ENCODE peak calls at places on chromosomes 4 and X, in eight cellular contexts. M is ascending aorta, E is endothelial cell of umbilical vein, H is heart left ventricle, Y is uterus, L is testis, V is suprapubic skin, P is body of pancreas. T is an unnamed sample. For H3K4me1, the result is how much of the 10 kb centered on the place peaks cover.

GRCh38 chrX:12997898-12998687 is 23.2 kb downstream of the TMSB4X start:
- DNase-seq in M (no peak), E (peak), H (no peak), Y (no peak), L (peak), V (no peak), P (peak), T (no peak)

GRCh38 chr4:18014269-18014668 is 7.3 kb downstream of the LCORL start:
- DNase-seq in M (no peak), E (no peak), H (no peak), Y (no peak), L (no peak), V (no peak), P (no peak), T (no peak)

GRCh38 chr4:186144180-186144579 is 39.7 kb downstream of the FAM149A start:
- DNase-seq in M (no peak), E (peak), H (no peak), Y (peak), L (peak), V (no peak), P (peak), T (no peak)

GRCh38 chr4:53346920-53347852 is 18.7 kb downstream of the SCFD2 start:
- DNase-seq in M (no peak), E (peak), H (peak), Y (no peak), L (no peak), V (no peak), P (no peak), T (no peak)

GRCh38 chr4:170001688-170002267 is 24.4 kb downstream of the MFAP3L start:
- DNase-seq in M (no peak), E (no peak), H (no peak), Y (no peak), L (no peak), V (no peak), P (no peak), T (no peak)

GRCh38 chrX:123489011-123489410 is 243.8 kb downstream of the THOC2 start:
- DNase-seq in M (no peak), E (no peak), H (no peak), Y (no peak), L (no peak), V (no peak), P (no peak), T (no peak)

GRCh38 chrX:129721870-129722269 is 16.9 kb upstream of the XPNPEP2 start:
- DNase-seq in M (no peak), E (peak), H (no peak), Y (no peak), L (no peak), V (no peak), P (no peak), T (no peak)

GRCh38 chrX:16934212-16934611 is 12.2 kb upstream of the REPS2 start:
- DNase-seq in M (no peak), E (no peak), H (no peak), Y (no peak), L (no peak), V (no peak), P (no peak), T (no peak)

GRCh38 chr4:14110407-14110806 is 482.9 kb upstream of the BOD1L1 start:
- DNase-seq in M (no peak), E (no peak), H (no peak), Y (no peak), L (no peak), V (no peak), P (no peak), T (no peak)

GRCh38 chrX:67604979-67605703 is 61.3 kb downstream of the AR start:
- DNase-seq in M (no peak), E (peak), H (no peak), Y (no peak), L (no peak), V (no peak), P (no peak), T (no peak)

GRCh38 chr4:26088433-26088928 is 174.5 kb downstream of the SMIM20 start:
- DNase-seq in M (no peak), E (no peak), H (no peak), Y (no peak), L (no peak), V (no peak), P (no peak), T (no peak)

GRCh38 chrX:10841579-10841978 is 221.2 kb upstream of the MID1 start:
- DNase-seq in M (no peak), E (no peak), H (no peak), Y (no peak), L (no peak), V (no peak), P (no peak), T (no peak)

GRCh38 chr4:8287606-8288280 is 18.2 kb downstream of the HTRA3 start:
- DNase-seq in M (no peak), E (no peak), H (no peak), Y (no peak), L (no peak), V (no peak), P (no peak), T (no peak)

GRCh38 chrX:112081781-112082482 is 644 bp downstream of the TRPC5 start:
- DNase-seq in M (no peak), E (no peak), H (no peak), Y (no peak), L (no peak), V (no peak), P (no peak), T (no peak)

GRCh38 chr4:80362578-80363181 is 27.1 kb downstream of the CFAP299 start:
- DNase-seq in M (no peak), E (peak), H (no peak), Y (no peak), L (peak), V (no peak), P (no peak), T (no peak)

GRCh38 chr4:81069706-81070331 is 39.3 kb downstream of the BMP3 start:
- DNase-seq in M (peak), E (peak), H (peak), Y (peak), L (peak), V (peak), P (peak), T (no peak)

GRCh38 chrX:31893525-31893924 is 821.7 kb upstream of the FTHL17 start:
- DNase-seq in M (no peak), E (no peak), H (no peak), Y (no peak), L (no peak), V (no peak), P (no peak), T (no peak)

GRCh38 chrX:47384502-47384901 is 14.1 kb downstream of the ZNF157 start:
- DNase-seq in M (peak), E (peak), H (peak), Y (peak), L (peak), V (no peak), P (peak), T (no peak)

GRCh38 chr4:37890501-37891220 is at the start of gene TBC1D1:
- DNase-seq in M (peak), E (no peak), H (peak), Y (peak), L (peak), V (peak), P (peak), T (peak)

GRCh38 chrX:56788717-56789122 is 59.7 kb downstream of the NBDY start:
- DNase-seq in M (peak), E (no peak), H (no peak), Y (peak), L (peak), V (peak), P (peak), T (no peak)

GRCh38 chrX:148322906-148323305 is 177.5 kb upstream of the AFF2 start:
- DNase-seq in M (no peak), E (no peak), H (no peak), Y (no peak), L (no peak), V (no peak), P (no peak), T (no peak)

GRCh38 chr4:1463088-1463926 is 57.1 kb upstream of the NKX1-1 start:
- DNase-seq in M (peak), E (no peak), H (no peak), Y (no peak), L (peak), V (no peak), P (no peak), T (no peak)

GRCh38 chrX:37976153-37976552 is 30.2 kb upstream of the SYTL5 start:
- DNase-seq in M (no peak), E (no peak), H (no peak), Y (no peak), L (no peak), V (no peak), P (no peak), T (no peak)

GRCh38 chr4:170087163-170087700 is 2.5 kb downstream of the AADAT start:
- DNase-seq in M (no peak), E (no peak), H (no peak), Y (no peak), L (no peak), V (no peak), P (no peak), T (no peak)

GRCh38 chr4:95585016-95585695 is 36.4 kb upstream of the UNC5C start:
- DNase-seq in M (no peak), E (no peak), H (no peak), Y (no peak), L (no peak), V (no peak), P (no peak), T (no peak)

GRCh38 chr4:128757712-128758111 is 51.8 kb upstream of the JADE1 start:
- DNase-seq in M (peak), E (no peak), H (peak), Y (no peak), L (no peak), V (no peak), P (peak), T (no peak)

GRCh38 chr4:127788517-127788916 is 6.4 kb downstream of the HSPA4L start:
- DNase-seq in M (no peak), E (no peak), H (no peak), Y (no peak), L (no peak), V (no peak), P (no peak), T (no peak)

GRCh38 chr4:78669453-78669852 is 106.7 kb upstream of the BMP2K start:
- DNase-seq in M (no peak), E (no peak), H (no peak), Y (no peak), L (no peak), V (no peak), P (no peak), T (no peak)

GRCh38 chr4:75497133-75497532 is 17.1 kb downstream of the RCHY1 start:
- DNase-seq in M (no peak), E (no peak), H (no peak), Y (no peak), L (no peak), V (no peak), P (no peak), T (no peak)

DNA sequence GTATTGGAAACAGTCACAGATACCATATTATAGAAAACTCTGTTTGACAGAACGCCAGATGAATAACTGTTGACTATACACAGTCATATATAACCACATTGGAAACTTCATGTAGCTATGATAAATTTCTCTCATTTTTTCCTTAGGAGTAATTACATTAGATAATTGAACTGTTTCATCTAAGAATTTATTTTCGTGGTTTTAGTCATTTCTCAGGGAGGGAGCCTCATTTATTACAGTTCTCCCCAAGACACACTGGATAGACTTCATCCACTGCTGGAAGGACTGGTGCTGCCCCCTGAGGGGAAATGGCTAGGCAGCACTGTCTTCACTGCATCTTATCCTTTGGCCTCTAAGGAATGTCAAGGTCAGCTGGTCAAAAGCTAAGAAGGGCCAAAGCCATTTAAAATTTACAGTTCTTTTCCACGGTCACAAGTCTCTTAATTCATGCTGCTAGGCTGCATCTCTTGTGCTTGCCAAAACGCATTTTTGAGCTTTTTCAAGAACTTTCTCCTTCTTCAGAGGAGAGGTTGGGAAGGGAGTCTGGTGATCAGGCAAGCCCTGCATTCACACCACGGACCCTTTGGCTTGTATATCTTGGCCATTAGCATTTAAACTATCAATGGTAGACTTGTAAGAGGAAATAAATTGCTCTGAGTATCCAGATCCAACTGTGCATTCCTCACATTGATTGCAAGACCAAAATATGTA is 145.1 kb downstream of the CBR4 start:
- DNase-seq in M (no peak), E (no peak), H (no peak), Y (no peak), L (no peak), V (no peak), P (no peak), T (no peak)
- H3K27ac ChIP-seq in M (peak), E (no peak), H (peak), Y (peak), L (peak), V (peak), P (no peak), T (peak)

DNA sequence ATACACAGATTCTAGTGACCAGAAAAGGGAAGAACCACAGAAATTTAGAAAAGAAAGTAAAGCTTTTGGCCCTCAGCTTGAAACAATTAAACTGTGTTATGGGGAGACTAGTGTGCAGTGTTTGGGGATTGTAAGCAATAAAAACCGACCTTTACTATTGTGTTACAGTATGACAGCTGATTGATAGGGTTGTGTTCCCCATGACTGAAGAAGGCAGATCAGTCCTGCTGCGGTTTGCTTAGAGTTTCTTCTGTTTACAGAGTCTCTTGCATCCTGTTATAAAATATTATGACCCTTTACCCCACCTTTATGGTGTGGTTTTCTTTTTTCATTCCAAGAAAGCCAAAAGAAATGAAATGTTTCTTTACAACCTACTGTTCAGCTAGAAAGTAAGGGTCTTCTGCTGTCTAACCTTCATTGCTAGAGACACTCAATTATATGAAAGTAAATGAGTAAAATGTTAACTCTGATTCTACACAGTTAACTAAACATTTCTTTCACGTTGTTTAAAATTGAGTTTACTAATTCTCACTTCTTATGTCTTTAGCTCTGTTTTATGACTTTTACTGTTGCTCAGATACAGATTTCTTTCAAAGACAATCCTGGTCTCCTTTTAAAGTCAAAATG is 18.1 kb downstream of the CHIC1 start:
- DNase-seq in M (no peak), E (peak), H (no peak), Y (no peak), L (no peak), V (no peak), P (no peak), T (no peak)
- H3K4me1 ChIP-seq in M (under half), E (under half), H (under half), Y (under half), L (under half), V (under half), P (under half), T (under half)

GRCh38 chrX:19593684-19594083 is 78.4 kb upstream of the MAP3K15 start:
- DNase-seq in M (no peak), E (peak), H (no peak), Y (no peak), L (peak), V (no peak), P (no peak), T (no peak)
- TF ChIP-seq CTCF in M (no peak), E (peak), H (peak), Y (peak), L (peak), V (peak), P (peak), T (no peak)

GRCh38 chr4:40949701-40950100 is 199.9 kb downstream of the NSUN7 start:
- DNase-seq in M (no peak), E (no peak), H (no peak), Y (no peak), L (no peak), V (no peak), P (no peak), T (no peak)

GRCh38 chr4:40956726-40957255 is 207.0 kb downstream of the NSUN7 start:
- DNase-seq in M (no peak), E (no peak), H (no peak), Y (no peak), L (no peak), V (no peak), P (no peak), T (no peak)

GRCh38 chr4:40954119-40954668 is 204.4 kb downstream of the NSUN7 start:
- DNase-seq in M (no peak), E (no peak), H (no peak), Y (no peak), L (no peak), V (no peak), P (no peak), T (no peak)

GRCh38 chr4:40953253-40954118 is 203.7 kb downstream of the NSUN7 start:
- DNase-seq in M (peak), E (peak), H (peak), Y (no peak), L (peak), V (no peak), P (no peak), T (no peak)

GRCh38 chr4:40952672-40953071 is 202.9 kb downstream of the NSUN7 start:
- DNase-seq in M (no peak), E (no peak), H (no peak), Y (no peak), L (no peak), V (no peak), P (no peak), T (no peak)
- H3K27ac ChIP-seq in M (peak), E (no peak), H (peak), Y (peak), L (no peak), V (no peak), P (no peak), T (peak)

GRCh38 chr4:119238068-119238722 is 25.7 kb downstream of the USP53 start:
- DNase-seq in M (no peak), E (peak), H (no peak), Y (no peak), L (no peak), V (no peak), P (no peak), T (no peak)
- H3K4me1 ChIP-seq in M (under half), E (under half), H (under half), Y (under half), L (under half), V (under half), P (under half), T (under half)

T was measured in esophagus squamous epithelium.